ENCODE peak calls at places on chromosomes 3 and 15, in four cellular contexts. H is adrenal gland, S is kidney epithelial cell, X is HFF-Myc. E is an unnamed sample.

GRCh38 chr3:157123621-157124020 is 36.3 kb downstream of the CCNL1 start:
- DNase-seq in S (no peak), X (no peak), H (no peak), E (no peak)

GRCh38 chr3:149217347-149217746 is 4.3 kb downstream of the CP start:
- DNase-seq in H (no peak), X (no peak), S (no peak), E (no peak)

GRCh38 chr15:39553947-39554731 is 26.7 kb upstream of the THBS1 start:
- DNase-seq in S (no peak), X (no peak), H (no peak), E (no peak)

GRCh38 chr15:55276324-55276723 is 13.3 kb downstream of the RAB27A start:
- DNase-seq in H (peak), S (no peak), X (no peak), E (no peak)

GRCh38 chr3:153614563-153614962 is 452.5 kb downstream of the RAP2B start:
- DNase-seq in H (no peak), S (peak), X (peak), E (peak)

GRCh38 chr3:49700453-49701128 is 11.2 kb downstream of the RNF123 start:
- DNase-seq in S (no peak), H (no peak), X (no peak), E (no peak)

GRCh38 chr3:4797201-4797600 is 182.0 kb upstream of the BHLHE40 start:
- DNase-seq in S (no peak), X (no peak), H (no peak), E (no peak)

GRCh38 chr3:126742057-126742456 is 38.0 kb downstream of the CHCHD6 start:
- DNase-seq in X (no peak), S (no peak), H (no peak), E (no peak)

GRCh38 chr15:74768099-74768770 is 13.6 kb upstream of the CSK start:
- DNase-seq in S (no peak), X (no peak), H (no peak), E (no peak)

GRCh38 chr3:122397136-122397645 is 13.2 kb downstream of the FAM162A start:
- DNase-seq in H (no peak), X (no peak), S (no peak), E (no peak)

GRCh38 chr3:191982481-191982880 is 521.5 kb downstream of the PYDC2 start:
- DNase-seq in H (no peak), X (no peak), S (no peak), E (no peak)

GRCh38 chr15:33699691-33700447 is 268.4 kb upstream of the CHRM5 start:
- DNase-seq in H (no peak), S (no peak), X (no peak), E (no peak)

GRCh38 chr15:80012060-80012726 is 41.2 kb upstream of the BCL2A1 start:
- DNase-seq in S (no peak), H (no peak), X (no peak), E (no peak)

GRCh38 chr15:52509500-52510244 is 19.0 kb downstream of the MYO5A start:
- DNase-seq in H (no peak), X (no peak), S (no peak), E (no peak)

GRCh38 chr3:71447197-71447596 is 136.3 kb downstream of the FOXP1 start:
- DNase-seq in X (no peak), S (no peak), H (no peak), E (no peak)

GRCh38 chr3:139044366-139045210 is at the start of gene PRR23C:
- DNase-seq in X (no peak), S (no peak), H (no peak), E (no peak)

GRCh38 chr15:70166506-70167087 is 68.9 kb upstream of the TLE3 start:
- DNase-seq in H (no peak), X (no peak), S (no peak), E (no peak)

GRCh38 chr3:17075358-17075757 is 190.6 kb downstream of the PLCL2 start:
- DNase-seq in S (no peak), H (no peak), X (no peak), E (no peak)

GRCh38 chr3:65888980-65889706 is 149.6 kb downstream of the MAGI1 start:
- DNase-seq in H (peak), X (peak), S (peak), E (peak)

GRCh38 chr3:50807266-50807665 is 132.5 kb downstream of the DOCK3 start:
- DNase-seq in S (no peak), X (no peak), H (no peak), E (no peak)

GRCh38 chr3:127233371-127233770 is 40.4 kb downstream of the PRR23E start:
- DNase-seq in H (no peak), S (no peak), X (no peak), E (no peak)

GRCh38 chr15:66196565-66196964 is 57.0 kb downstream of the MEGF11 start:
- DNase-seq in H (no peak), X (peak), S (peak), E (no peak)

GRCh38 chr3:30233924-30234666 is 372.3 kb upstream of the TGFBR2 start:
- DNase-seq in X (no peak), S (no peak), H (no peak), E (no peak)

GRCh38 chr15:85771781-85772445 is 22.8 kb downstream of the KLHL25 start:
- DNase-seq in H (peak), X (no peak), S (no peak), E (no peak)

GRCh38 chr3:102536479-102536878 is 101.7 kb downstream of the ZPLD1 start:
- DNase-seq in X (peak), S (no peak), H (no peak), E (no peak)

GRCh38 chr3:172275586-172275985 is 172.7 kb downstream of the GHSR start:
- DNase-seq in X (no peak), H (no peak), S (no peak), E (no peak)

GRCh38 chr15:79140846-79141570 is 50.4 kb upstream of the RASGRF1 start:
- DNase-seq in X (no peak), H (no peak), S (no peak), E (no peak)

GRCh38 chr15:80822666-80823065 is 43.5 kb downstream of the CEMIP start:
- DNase-seq in X (no peak), H (no peak), S (no peak), E (no peak)

GRCh38 chr3:106331636-106332035 is 462.8 kb upstream of the CBLB start:
- DNase-seq in X (no peak), H (no peak), S (no peak), E (no peak)

GRCh38 chr3:106332135-106332534 is 463.3 kb upstream of the CBLB start:
- DNase-seq in H (no peak), X (no peak), S (no peak), E (no peak)

GRCh38 chr3:106329505-106329904 is 460.7 kb upstream of the CBLB start:
- DNase-seq in H (no peak), S (no peak), X (no peak), E (no peak)

GRCh38 chr3:106333911-106334618 is 465.3 kb upstream of the CBLB start:
- DNase-seq in H (no peak), S (peak), X (no peak), E (no peak)

GRCh38 chr3:106332884-106333283 is 464.1 kb upstream of the CBLB start:
- DNase-seq in H (no peak), S (peak), X (no peak), E (no peak)
- TF ChIP-seq CTCF in H (no peak), S (peak), X (no peak), E (no peak)

GRCh38 chr3:62332771-62333381 is 40.5 kb downstream of the FEZF2 start:
- DNase-seq in H (no peak), S (no peak), X (peak), E (no peak)

GRCh38 chr3:62325896-62326295 is 47.5 kb downstream of the FEZF2 start:
- DNase-seq in H (no peak), S (no peak), X (no peak), E (no peak)

GRCh38 chr3:62335196-62335595 is 38.2 kb downstream of the FEZF2 start:
- DNase-seq in S (no peak), H (no peak), X (no peak), E (no peak)

GRCh38 chr3:62332017-62332416 is 41.3 kb downstream of the FEZF2 start:
- DNase-seq in S (no peak), X (no peak), H (no peak), E (no peak)

DNA sequence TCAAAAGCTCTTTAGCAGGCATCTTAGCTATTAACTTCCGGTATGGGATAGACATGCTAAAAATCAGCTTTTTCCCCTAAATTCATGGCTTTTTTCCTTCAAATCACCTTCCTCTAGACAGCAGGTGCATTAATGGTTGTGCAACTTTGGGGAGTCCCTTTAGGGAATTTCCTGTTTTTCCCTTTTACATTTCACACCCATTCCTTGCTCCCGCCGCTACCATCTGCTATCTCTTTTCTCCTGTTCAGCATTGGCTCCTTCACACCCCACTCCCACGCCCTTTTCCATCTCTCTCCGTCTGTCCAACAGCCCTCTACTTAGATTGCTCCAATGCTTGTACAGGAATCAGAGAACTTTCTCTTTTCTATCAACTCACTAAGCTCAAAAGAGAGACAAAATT is 43.4 kb downstream of the FEZF2 start:
- DNase-seq in X (no peak), H (no peak), S (no peak), E (no peak)
- TF ChIP-seq CTCF in X (no peak), H (no peak), S (no peak), E (no peak)

GRCh38 chr3:46674031-46674592 is 19.4 kb downstream of the ALS2CL start:
- DNase-seq in X (no peak), S (no peak), H (no peak), E (no peak)
- TF ChIP-seq CTCF in X (peak), S (no peak), H (no peak), E (peak)

GRCh38 chr3:18630295-18630694 is 205.2 kb upstream of the SATB1 start:
- DNase-seq in S (no peak), H (no peak), X (no peak), E (no peak)

GRCh38 chr3:18635215-18635614 is 210.1 kb upstream of the SATB1 start:
- DNase-seq in X (no peak), H (no peak), S (no peak), E (no peak)

GRCh38 chr3:18634451-18634850 is 209.3 kb upstream of the SATB1 start:
- DNase-seq in H (no peak), X (no peak), S (no peak), E (no peak)

GRCh38 chr3:18633002-18633401 is 207.9 kb upstream of the SATB1 start:
- DNase-seq in S (no peak), H (no peak), X (no peak), E (no peak)
- TF ChIP-seq CTCF in S (no peak), H (no peak), X (no peak), E (no peak)

GRCh38 chr3:184305577-184305976 is 6.5 kb downstream of the PSMD2 start:
- DNase-seq in X (no peak), S (no peak), H (no peak), E (no peak)
- TF ChIP-seq CTCF in X (peak), S (peak), H (peak), E (peak)